ENCODE peak calls at places on chromosomes 3 and 15, in ten cellular contexts. B is heart left ventricle, Z is ovary, K is stomach, J is tibial nerve, X is right lobe of liver, O is thyroid gland, F is esophagus squamous epithelium, Q is breast epithelium, I is body of pancreas. N is an unnamed sample.

GRCh38 chr3:137612293-137612692 is 151.8 kb upstream of the SOX14 start:
- DNase-seq in I (no peak), B (no peak), J (no peak), K (no peak), X (no peak), Q (no peak), Z (no peak), O (no peak), F (no peak), N (no peak)

GRCh38 chr15:73052679-73053397 is 575 bp downstream of the NEO1 start:
- DNase-seq in F (no peak), I (peak; percentile 65), Q (no peak), O (peak; percentile 46), Z (peak; percentile 67), J (peak; percentile 16), K (peak; percentile 29), X (peak; percentile 51), B (peak; percentile 32), N (peak; percentile 72)

GRCh38 chr3:64272271-64272670 is 47.0 kb upstream of the PRICKLE2 start:
- DNase-seq in F (no peak), O (no peak), Z (no peak), J (no peak), X (no peak), Q (no peak), I (no peak), K (no peak), B (no peak), N (no peak)

GRCh38 chr3:184360070-184360833 is 1.2 kb downstream of the CLCN2 start:
- DNase-seq in Z (peak; percentile 39), I (no peak), J (no peak), O (no peak), Q (no peak), F (no peak), K (no peak), X (no peak), B (no peak), N (no peak)

GRCh38 chr15:70494529-70494860 is 268.9 kb downstream of the UACA start:
- DNase-seq in K (no peak), O (no peak), Q (no peak), F (no peak), J (no peak), B (no peak), I (no peak), X (no peak), Z (no peak), N (no peak)

GRCh38 chr3:99883138-99883461 is 65.4 kb downstream of the CMSS1 start:
- DNase-seq in J (no peak), X (no peak), I (no peak), K (no peak), O (no peak), Z (no peak), F (no peak), Q (no peak), B (no peak), N (no peak)

GRCh38 chr3:170622369-170623159 is 36.7 kb upstream of the SLC7A14 start:
- DNase-seq in Q (no peak), X (no peak), Z (peak; percentile 55), J (peak; percentile 18), O (no peak), B (peak; percentile 41), F (no peak), K (no peak), I (no peak), N (peak; percentile 77)

GRCh38 chr3:105867690-105868449 is 942 bp downstream of the CBLB start:
- DNase-seq in B (no peak), K (no peak), J (no peak), X (no peak), Z (no peak), Q (no peak), I (peak; percentile 6), O (no peak), F (no peak), N (no peak)

GRCh38 chr3:190089711-190090110 is 31.0 kb downstream of the P3H2 start:
- DNase-seq in B (no peak), X (no peak), I (no peak), Q (no peak), J (no peak), F (no peak), O (no peak), K (no peak), Z (no peak), N (no peak)

GRCh38 chr3:197002701-197003454 is 26.7 kb downstream of the MELTF start:
- DNase-seq in B (peak; percentile 79), K (peak; percentile 92), I (peak; percentile 90), Z (peak; percentile 86), X (peak; percentile 89), J (peak; percentile 45), Q (peak; percentile 68), O (peak; percentile 91), F (no peak), N (peak; percentile 85)

GRCh38 chr3:59775106-59775505 is 725.3 kb upstream of the CFAP20DC start:
- DNase-seq in J (no peak), O (no peak), F (no peak), Q (no peak), I (no peak), B (no peak), X (no peak), Z (no peak), K (no peak), N (no peak)

GRCh38 chr3:47082519-47082918 is 81.4 kb downstream of the SETD2 start:
- DNase-seq in K (no peak), I (no peak), F (no peak), O (no peak), X (no peak), Q (no peak), J (no peak), B (no peak), Z (no peak), N (no peak)

GRCh38 chr3:138051946-138052802 is 42.2 kb downstream of the CLDN18 start:
- DNase-seq in O (peak; percentile 69), Z (no peak), I (peak; percentile 63), Q (no peak), F (no peak), X (no peak), B (no peak), J (no peak), K (peak; percentile 75), N (no peak)

GRCh38 chr15:41233367-41233771 is 2.3 kb downstream of the CHP1 start:
- DNase-seq in Z (no peak), J (no peak), I (no peak), X (no peak), K (no peak), B (no peak), Q (no peak), O (no peak), F (no peak), N (no peak)

GRCh38 chr3:39317571-39318169 is 11.8 kb upstream of the CCR8 start:
- DNase-seq in O (no peak), F (no peak), Q (no peak), K (no peak), B (no peak), Z (no peak), I (no peak), X (peak; percentile 55), J (no peak), N (no peak)

GRCh38 chr15:85865070-85865684 is 70.5 kb upstream of the KLHL25 start:
- DNase-seq in Q (no peak), O (peak; percentile 10), Z (no peak), B (no peak), K (no peak), J (no peak), F (no peak), I (peak; percentile 29), X (no peak), N (no peak)

GRCh38 chr3:7307410-7307809 is 446.5 kb downstream of the GRM7 start:
- DNase-seq in K (no peak), X (no peak), Q (no peak), O (no peak), J (no peak), F (no peak), I (no peak), Z (no peak), B (no peak), N (no peak)

GRCh38 chr3:7309707-7310106 is 448.8 kb downstream of the GRM7 start:
- DNase-seq in J (no peak), O (peak; percentile 35), K (no peak), B (peak; percentile 40), Z (peak; percentile 23), Q (no peak), X (no peak), I (peak; percentile 29), F (no peak), N (peak; percentile 74)

GRCh38 chr3:7306900-7307299 is 446.0 kb downstream of the GRM7 start:
- DNase-seq in J (no peak), F (no peak), Z (no peak), I (no peak), B (no peak), X (no peak), K (no peak), O (no peak), Q (no peak), N (no peak)

DNA sequence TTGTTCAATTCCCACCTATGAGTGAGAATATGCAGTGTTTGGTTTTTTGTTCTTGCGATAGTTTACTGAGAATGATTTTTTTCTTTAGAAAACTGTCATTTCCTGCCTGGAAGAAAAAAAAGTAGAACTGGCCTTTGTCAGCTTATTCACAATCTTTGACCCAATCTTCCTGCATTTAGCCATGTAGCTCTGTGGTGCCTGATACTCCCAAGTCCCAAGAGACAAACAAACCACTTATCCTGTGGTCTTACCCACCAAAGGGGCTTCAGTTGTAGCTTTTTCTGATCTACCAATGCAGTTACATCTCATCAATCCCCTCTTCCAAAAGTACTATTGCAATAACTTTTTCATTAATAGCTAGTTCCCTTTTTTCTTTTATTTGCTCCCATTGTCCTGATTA is 444.6 kb downstream of the GRM7 start:
- DNase-seq in I (no peak), K (no peak), F (no peak), O (no peak), X (no peak), Z (no peak), J (no peak), B (no peak), Q (no peak), N (no peak)
- TF ChIP-seq POLR2A in I (no peak), K (no peak), F (no peak), O (no peak), X (no peak), Z (no peak), J (no peak), B (no peak), Q (no peak), N (no peak)

GRCh38 chr3:25962255-25962654 is 172.4 kb downstream of the OXSM start:
- DNase-seq in X (no peak), K (no peak), B (no peak), O (peak; percentile 1), I (peak; percentile 6), J (no peak), Z (no peak), Q (no peak), F (no peak), N (no peak)
- TF ChIP-seq CTCF in X (peak; percentile 26), K (peak; percentile 41), B (no peak), O (no peak), I (peak; percentile 16), J (no peak), Z (no peak), Q (peak; percentile 15), F (no peak), N (no peak)

GRCh38 chr15:100349696-100350433 is 8.1 kb upstream of the ADAMTS17 start:
- DNase-seq in O (peak; percentile 94), F (peak; percentile 41), K (peak; percentile 95), X (peak; percentile 97), Z (peak; percentile 97), J (peak; percentile 91), B (peak; percentile 93), Q (peak; percentile 96), I (peak; percentile 94), N (peak; percentile 98)
- TF ChIP-seq POLR2A in O (no peak), F (no peak), K (no peak), X (peak; percentile 71), Z (peak; percentile 54), J (no peak), B (peak; percentile 55), Q (no peak), I (peak; percentile 62), N (no peak)

GRCh38 chr3:126472277-126473006 is 3.2 kb downstream of the ZXDC start:
- DNase-seq in O (peak; percentile 25), F (no peak), K (peak; percentile 71), Z (no peak), Q (no peak), B (no peak), X (peak; percentile 86), I (peak; percentile 73), J (peak; percentile 63), N (peak; percentile 91)
- TF ChIP-seq CTCF in O (no peak), F (no peak), K (no peak), Z (no peak), Q (no peak), B (no peak), X (peak; percentile 35), I (no peak), J (no peak), N (no peak)